ENCODE peak calls at places on chromosomes 16 and 17, in seven cellular contexts. S is cardiac fibroblast, V is heart left ventricle, Y is fibroblast of pulmonary artery, R is mesothelial cell of epicardium, W is ovary, L is IMR-90. B is an unnamed sample.

GRCh38 chr17:1580979-1581676 is 18.5 kb upstream of the PITPNA start:
- DNase-seq in Y (no peak), R (no peak), S (no peak), W (no peak), V (no peak), L (no peak), B (no peak)

GRCh38 chr17:73841431-73842060 is 197.3 kb upstream of the SDK2 start:
- DNase-seq in W (no peak), R (no peak), V (no peak), Y (no peak), L (no peak), S (peak), B (no peak)

GRCh38 chr17:2266865-2267228 is 36.7 kb downstream of the SMG6 start:
- DNase-seq in S (no peak), Y (no peak), V (no peak), L (no peak), R (no peak), W (no peak), B (no peak)

GRCh38 chr16:31354394-31355291 is at the start of gene ITGAX:
- DNase-seq in L (peak), Y (peak), S (peak), V (peak), W (no peak), R (no peak), B (no peak)

GRCh38 chr17:39527220-39527813 is 66.0 kb downstream of the CDK12 start:
- DNase-seq in L (no peak), R (no peak), S (peak), Y (peak), V (no peak), W (no peak), B (no peak)

GRCh38 chr17:62164712-62165377 is 99.8 kb upstream of the MED13 start:
- DNase-seq in V (no peak), L (no peak), Y (no peak), R (no peak), S (no peak), W (no peak), B (no peak)

GRCh38 chr17:65523411-65523810 is 38.0 kb downstream of the AXIN2 start:
- DNase-seq in Y (peak), W (no peak), S (no peak), R (no peak), L (peak), V (no peak), B (no peak)

GRCh38 chr16:50613281-50613991 is 65.2 kb downstream of the NKD1 start:
- DNase-seq in R (no peak), Y (peak), S (peak), W (peak), L (no peak), V (no peak), B (no peak)

GRCh38 chr16:69626256-69626655 is 60.5 kb downstream of the NFAT5 start:
- DNase-seq in L (peak), R (no peak), W (no peak), Y (peak), S (peak), V (no peak), B (no peak)

GRCh38 chr16:55059146-55059545 is 128.5 kb downstream of the IRX5 start:
- DNase-seq in L (no peak), V (no peak), S (no peak), R (no peak), Y (no peak), W (no peak), B (no peak)

GRCh38 chr17:44221072-44221861 is 1.8 kb upstream of the UBTF start:
- DNase-seq in S (peak), V (peak), W (peak), R (peak), Y (peak), L (peak), B (peak)

GRCh38 chr16:50436271-50436670 is 67.5 kb upstream of the BRD7 start:
- DNase-seq in S (no peak), R (no peak), W (no peak), V (no peak), Y (no peak), L (no peak), B (no peak)

GRCh38 chr17:49076575-49077384 is 55.8 kb upstream of the B4GALNT2 start:
- DNase-seq in S (peak), R (no peak), W (no peak), V (no peak), L (peak), Y (peak), B (no peak)

GRCh38 chr16:48008011-48008410 is 147.8 kb downstream of the ABCC12 start:
- DNase-seq in Y (no peak), V (no peak), S (no peak), W (no peak), L (no peak), R (no peak), B (no peak)

GRCh38 chr16:22346463-22346862 is 28.0 kb downstream of the CDR2 start:
- DNase-seq in V (no peak), L (no peak), S (no peak), W (no peak), Y (no peak), R (no peak), B (no peak)

GRCh38 chr17:14355556-14355955 is 54.7 kb downstream of the HS3ST3B1 start:
- DNase-seq in S (no peak), V (no peak), L (no peak), W (no peak), R (no peak), Y (no peak), B (no peak)

GRCh38 chr16:71865173-71865863 is 18.7 kb downstream of the ZNF821 start:
- DNase-seq in W (no peak), L (no peak), Y (no peak), V (no peak), R (no peak), S (no peak), B (no peak)

GRCh38 chr17:68777243-68777855 is 176.2 kb upstream of the FAM20A start:
- DNase-seq in V (no peak), Y (peak), R (peak), W (peak), L (peak), S (peak), B (peak)

GRCh38 chr16:19153876-19154275 is 14.2 kb upstream of the SYT17 start:
- DNase-seq in R (no peak), Y (no peak), W (no peak), S (no peak), L (peak), V (no peak), B (no peak)

GRCh38 chr17:52383493-52384100 is 225.1 kb upstream of the CA10 start:
- DNase-seq in R (peak), Y (peak), V (no peak), L (peak), S (peak), W (no peak), B (peak)

GRCh38 chr16:6694636-6695035 is 638.0 kb upstream of the RBFOX1 start:
- DNase-seq in Y (no peak), L (no peak), R (no peak), V (no peak), W (no peak), S (no peak), B (no peak)

GRCh38 chr16:85627102-85627834 is 14.1 kb downstream of the GSE1 start:
- DNase-seq in L (no peak), R (no peak), V (no peak), S (no peak), W (no peak), Y (no peak), B (no peak)

GRCh38 chr17:62099532-62099931 is 34.5 kb upstream of the MED13 start:
- DNase-seq in L (no peak), W (no peak), V (no peak), Y (no peak), S (no peak), R (no peak), B (no peak)

GRCh38 chr16:5862103-5863003 is 764.8 kb upstream of the EEF2KMT start:
- DNase-seq in R (no peak), L (no peak), V (no peak), W (no peak), Y (no peak), S (no peak), B (no peak)

GRCh38 chr17:64507418-64507766 is 615 bp downstream of the CEP95 start:
- DNase-seq in W (no peak), V (no peak), L (peak), R (no peak), Y (peak), S (peak), B (no peak)

GRCh38 chr16:86379505-86379846 is 130.9 kb upstream of the FOXF1 start:
- DNase-seq in R (no peak), L (no peak), S (peak), V (no peak), Y (peak), W (no peak), B (no peak)

GRCh38 chr17:321386-321941 is 31.1 kb downstream of the RPH3AL start:
- DNase-seq in Y (no peak), V (no peak), R (no peak), S (no peak), L (no peak), W (no peak), B (peak)

GRCh38 chr17:33073416-33073815 is 81.8 kb downstream of the SPACA3 start:
- DNase-seq in L (no peak), V (no peak), R (no peak), Y (no peak), S (no peak), W (no peak), B (no peak)

GRCh38 chr17:2694381-2695242 is 17.0 kb downstream of the CLUH start:
- DNase-seq in R (peak), S (no peak), Y (no peak), V (no peak), L (no peak), W (no peak), B (peak)

GRCh38 chr17:27461192-27461859 is 5.1 kb downstream of the KSR1 start:
- DNase-seq in S (peak), Y (no peak), W (no peak), R (no peak), L (no peak), V (no peak), B (no peak)

GRCh38 chr17:75365931-75366275 is 39.6 kb downstream of the GRB2 start:
- DNase-seq in R (no peak), V (no peak), L (no peak), Y (no peak), S (no peak), W (no peak), B (no peak)

GRCh38 chr17:75366432-75366831 is 39.0 kb downstream of the GRB2 start:
- DNase-seq in Y (no peak), S (no peak), V (no peak), L (no peak), R (no peak), W (no peak), B (no peak)

GRCh38 chr17:75367312-75367711 is 38.2 kb downstream of the GRB2 start:
- DNase-seq in S (no peak), L (peak), W (no peak), V (no peak), Y (peak), R (no peak), B (no peak)

GRCh38 chr17:75364078-75364477 is 41.4 kb downstream of the GRB2 start:
- DNase-seq in V (no peak), W (no peak), L (peak), R (no peak), Y (peak), S (peak), B (no peak)

GRCh38 chr17:75365009-75365930 is 40.2 kb downstream of the GRB2 start:
- DNase-seq in L (no peak), V (no peak), S (no peak), Y (no peak), W (no peak), R (no peak), B (peak)
- TF ChIP-seq CTCF in L (no peak), V (no peak), S (no peak), Y (no peak), W (no peak), R (no peak), B (no peak)

DNA sequence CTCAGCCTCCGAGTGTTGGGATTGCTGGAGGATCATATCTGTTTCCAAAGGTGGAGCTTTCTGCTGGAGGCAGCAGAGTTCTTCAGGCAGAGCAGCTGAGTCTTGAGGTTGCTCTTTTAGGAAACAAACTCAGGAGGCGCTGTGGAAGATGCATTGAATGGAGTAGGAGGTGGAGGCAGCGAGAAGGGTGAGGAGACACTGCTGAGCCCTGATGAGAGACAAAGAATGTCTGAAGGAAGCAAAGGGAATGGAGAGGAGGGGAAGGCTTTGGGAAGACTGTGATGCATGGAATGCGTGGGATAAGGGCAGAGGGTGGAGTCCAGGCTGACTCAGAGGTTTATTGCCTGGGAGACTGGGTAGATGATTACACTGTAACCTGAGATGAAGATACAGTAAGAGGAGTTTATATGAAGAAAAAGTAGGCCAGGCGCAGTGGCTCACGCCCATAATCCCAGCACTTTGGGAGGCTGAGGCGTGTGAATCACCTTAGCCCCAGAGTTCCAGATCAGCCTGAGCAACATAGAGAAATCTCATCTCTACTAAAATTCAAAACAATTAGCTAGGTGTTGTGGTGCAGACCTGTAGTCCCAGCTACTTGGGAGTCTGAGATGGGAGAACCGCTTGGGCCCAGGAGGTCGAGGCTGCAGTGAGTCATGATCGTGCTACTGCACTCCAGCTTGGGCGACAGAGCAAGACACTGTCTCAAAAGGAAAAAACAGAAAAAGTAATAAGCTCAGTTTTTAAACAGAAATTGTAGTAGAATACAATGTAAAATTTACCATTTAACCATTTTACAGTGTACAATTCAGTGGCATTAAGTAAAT is 17.8 kb upstream of the TMEM219 start:
- DNase-seq in R (peak), L (peak), S (peak), W (peak), Y (peak), V (no peak), B (no peak)
- TF ChIP-seq CTCF in R (no peak), L (peak), S (peak), W (no peak), Y (peak), V (no peak), B (no peak)

GRCh38 chr16:62870554-62870953 is 834.3 kb upstream of the CDH8 start:
- DNase-seq in V (no peak), Y (no peak), S (no peak), R (no peak), L (no peak), W (no peak), B (no peak)
- TF ChIP-seq CTCF in V (no peak), Y (no peak), S (no peak), R (no peak), L (no peak), W (no peak), B (no peak)

GRCh38 chr17:8965394-8966168 is at the start of gene PIK3R5:
- DNase-seq in L (no peak), Y (no peak), V (peak), R (no peak), S (no peak), W (no peak), B (peak)
- TF ChIP-seq CTCF in L (no peak), Y (no peak), V (no peak), R (no peak), S (no peak), W (no peak), B (no peak)

GRCh38 chr17:57471941-57472368 is 215.6 kb downstream of the MSI2 start:
- DNase-seq in W (no peak), S (no peak), L (no peak), V (no peak), Y (no peak), R (no peak), B (no peak)
- TF ChIP-seq CTCF in W (no peak), S (no peak), L (no peak), V (no peak), Y (no peak), R (no peak), B (no peak)

GRCh38 chr17:6439951-6440350 is 4.3 kb upstream of the PIMREG start:
- DNase-seq in W (no peak), R (no peak), L (no peak), V (no peak), Y (no peak), S (no peak), B (no peak)

GRCh38 chr17:6435051-6435450 is at the start of gene AIPL1:
- DNase-seq in S (no peak), Y (no peak), R (no peak), V (no peak), W (no peak), L (no peak), B (no peak)

GRCh38 chr17:6435968-6436367 is 1.0 kb upstream of the AIPL1 start:
- DNase-seq in W (peak), S (peak), V (no peak), R (peak), L (peak), Y (peak), B (peak)

GRCh38 chr17:6437466-6437865 is 2.5 kb upstream of the AIPL1 start:
- DNase-seq in V (no peak), Y (no peak), R (no peak), W (no peak), L (no peak), S (no peak), B (no peak)

GRCh38 chr17:6437956-6438355 is 3.0 kb upstream of the AIPL1 start:
- DNase-seq in L (no peak), R (no peak), Y (no peak), W (no peak), S (no peak), V (no peak), B (no peak)
- TF ChIP-seq CTCF in L (no peak), R (no peak), Y (no peak), W (no peak), S (no peak), V (no peak), B (no peak)

B was measured in glutamatergic neuron.